ENCODE peak calls at places on chromosomes 16 and 17, in eight cellular contexts. V is fibroblast of pulmonary artery, Z is AG10803, I is fibroblast of lung, W is tibial artery, F is cardiac muscle cell, O is upper lobe of right lung, P is left ventricle myocardium inferior. Q is an unnamed sample.

GRCh38 chr16:21646721-21647561 is 5.5 kb downstream of the IGSF6 start:
- DNase-seq in F (no peak), V (no peak), P (no peak), I (no peak), Z (no peak), O (no peak), W (no peak), Q (no peak)

GRCh38 chr16:4053663-4054479 is 62.4 kb downstream of the ADCY9 start:
- DNase-seq in V (peak), Z (peak), W (peak), I (peak), O (peak), F (no peak), P (peak), Q (no peak)

GRCh38 chr17:73255671-73256181 is 6.0 kb downstream of the CPSF4L start:
- DNase-seq in F (peak), I (peak), W (no peak), O (no peak), V (peak), P (peak), Z (peak), Q (no peak)

GRCh38 chr17:43085489-43085888 is 39.7 kb downstream of the BRCA1 start:
- DNase-seq in I (peak), Z (no peak), O (no peak), P (no peak), W (no peak), V (peak), F (peak), Q (no peak)

GRCh38 chr16:21654881-21655280 is 2.5 kb upstream of the IGSF6 start:
- DNase-seq in Z (no peak), V (no peak), W (no peak), O (no peak), I (no peak), F (no peak), P (no peak), Q (no peak)

GRCh38 chr17:2724783-2725164 is 13.2 kb upstream of the CLUH start:
- DNase-seq in I (peak), V (peak), Z (peak), W (no peak), P (no peak), O (no peak), F (peak), Q (no peak)

GRCh38 chr17:19336938-19337711 is 25.4 kb downstream of the B9D1 start:
- DNase-seq in I (peak), O (peak), W (no peak), P (peak), F (peak), V (no peak), Z (no peak), Q (no peak)

GRCh38 chr17:37438141-37438540 is 31.5 kb downstream of the TADA2A start:
- DNase-seq in I (no peak), P (no peak), V (no peak), W (no peak), F (no peak), O (no peak), Z (no peak), Q (no peak)

GRCh38 chr17:6596076-6596475 is 39.7 kb upstream of the PITPNM3 start:
- DNase-seq in Z (no peak), F (no peak), O (no peak), W (no peak), V (no peak), I (no peak), P (no peak), Q (no peak)

GRCh38 chr17:41777157-41777578 is 9.3 kb downstream of the JUP start:
- DNase-seq in V (no peak), F (peak), Z (peak), W (no peak), O (no peak), I (peak), P (peak), Q (no peak)

GRCh38 chr17:4534515-4534914 is 20.7 kb downstream of the MYBBP1A start:
- DNase-seq in Z (no peak), O (no peak), W (no peak), I (no peak), P (no peak), V (no peak), F (no peak), Q (no peak)

GRCh38 chr16:51636913-51637743 is 486.1 kb upstream of the SALL1 start:
- DNase-seq in W (no peak), V (no peak), O (no peak), Z (peak), F (no peak), P (no peak), I (no peak), Q (no peak)

GRCh38 chr17:77882481-77883212 is 75.9 kb upstream of the TNRC6C start:
- DNase-seq in O (no peak), W (peak), V (peak), F (no peak), P (peak), Z (peak), I (peak), Q (no peak)

GRCh38 chr17:53032861-53033271 is 789.9 kb upstream of the KIF2B start:
- DNase-seq in V (peak), O (no peak), Z (no peak), W (no peak), I (peak), P (no peak), F (peak), Q (no peak)

GRCh38 chr16:71474864-71475263 is 12.8 kb upstream of the ZNF23 start:
- DNase-seq in F (no peak), P (no peak), I (peak), Z (peak), O (no peak), W (no peak), V (peak), Q (no peak)

DNA sequence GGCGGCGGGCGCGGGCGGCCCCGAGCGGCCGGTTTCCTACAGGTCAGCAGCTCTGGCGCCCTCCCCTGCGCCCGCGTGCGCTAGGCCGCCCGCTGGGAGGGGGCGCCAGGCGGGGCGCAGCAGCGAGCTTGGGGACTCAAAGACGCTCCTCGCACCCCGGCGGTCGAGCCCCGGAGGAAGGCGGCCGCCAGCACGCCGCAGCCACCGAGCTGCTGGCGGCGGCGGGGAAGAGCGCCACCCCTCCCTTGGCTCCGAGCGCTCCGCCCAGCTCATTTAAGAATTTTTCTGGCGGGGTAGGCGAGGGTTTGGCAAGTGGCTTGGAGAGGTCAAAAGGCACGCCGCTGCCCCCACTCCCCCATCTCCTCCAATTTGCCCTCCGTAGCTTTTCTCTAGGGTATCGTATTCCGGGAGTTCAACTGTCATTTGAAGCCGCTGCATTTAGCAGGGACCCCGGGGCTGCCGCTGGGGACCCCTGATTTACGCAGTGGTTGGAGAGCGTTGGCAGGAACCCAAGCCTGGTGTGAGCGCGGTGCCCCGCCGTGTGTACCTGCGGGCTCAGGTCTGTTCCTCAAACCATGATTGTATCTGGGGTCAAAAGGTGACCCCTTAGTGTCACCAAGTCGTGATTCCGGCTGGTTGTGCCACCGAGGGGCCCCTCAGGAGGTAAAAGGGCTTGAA is 59.5 kb upstream of the GSE1 start:
- DNase-seq in O (peak), P (peak), I (peak), V (peak), W (peak), F (peak), Z (peak), Q (peak)
- TF ChIP-seq CTCF in O (peak), P (peak), I (no peak), V (no peak), W (no peak), F (peak), Z (no peak), Q (no peak)

GRCh38 chr17:27293359-27293897 is 486 bp upstream of the WSB1 start:
- DNase-seq in P (no peak), I (no peak), W (no peak), F (no peak), Z (no peak), V (no peak), O (no peak), Q (no peak)

GRCh38 chr17:27296427-27296979 is 2.6 kb downstream of the WSB1 start:
- DNase-seq in P (no peak), Z (peak), O (no peak), I (peak), F (no peak), V (peak), W (no peak), Q (no peak)

GRCh38 chr17:27295945-27296344 is 2.0 kb downstream of the WSB1 start:
- DNase-seq in P (no peak), O (no peak), Z (no peak), I (no peak), F (no peak), V (no peak), W (no peak), Q (no peak)

GRCh38 chr17:27294689-27295630 is 1.0 kb downstream of the WSB1 start:
- DNase-seq in P (no peak), O (no peak), W (peak), V (peak), F (peak), Z (peak), I (peak), Q (no peak)

GRCh38 chr17:27293898-27294688 is at the start of gene WSB1:
- DNase-seq in Z (peak), I (peak), V (peak), O (peak), F (peak), P (peak), W (peak), Q (peak)
- TF ChIP-seq CTCF in Z (peak), I (no peak), V (no peak), O (no peak), F (no peak), P (no peak), W (no peak), Q (no peak)

DNA sequence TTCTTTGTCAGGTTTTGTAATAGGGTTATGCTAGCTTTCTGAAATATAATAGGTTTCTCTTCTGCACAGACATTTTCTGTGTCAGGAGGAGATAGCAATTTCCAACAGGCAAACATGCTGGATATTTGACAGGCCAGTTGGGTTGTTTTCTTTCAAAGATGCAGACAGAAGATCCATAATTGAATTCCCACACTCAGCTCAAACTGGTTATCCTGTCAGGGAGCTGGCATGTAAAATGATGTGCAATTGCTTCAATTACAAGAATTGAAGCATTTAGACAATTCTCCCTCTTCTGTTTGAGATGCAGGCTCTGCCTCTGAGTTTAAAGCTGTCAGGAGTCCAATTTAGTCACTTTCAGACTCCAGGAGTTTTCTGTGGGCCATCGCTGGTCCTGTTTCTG is 146.2 kb upstream of the ZKSCAN2 start:
- DNase-seq in V (no peak), F (no peak), W (no peak), P (no peak), Z (no peak), I (no peak), O (no peak), Q (no peak)
- TF ChIP-seq CTCF in V (no peak), F (no peak), W (no peak), P (no peak), Z (no peak), I (no peak), O (no peak), Q (no peak)

DNA sequence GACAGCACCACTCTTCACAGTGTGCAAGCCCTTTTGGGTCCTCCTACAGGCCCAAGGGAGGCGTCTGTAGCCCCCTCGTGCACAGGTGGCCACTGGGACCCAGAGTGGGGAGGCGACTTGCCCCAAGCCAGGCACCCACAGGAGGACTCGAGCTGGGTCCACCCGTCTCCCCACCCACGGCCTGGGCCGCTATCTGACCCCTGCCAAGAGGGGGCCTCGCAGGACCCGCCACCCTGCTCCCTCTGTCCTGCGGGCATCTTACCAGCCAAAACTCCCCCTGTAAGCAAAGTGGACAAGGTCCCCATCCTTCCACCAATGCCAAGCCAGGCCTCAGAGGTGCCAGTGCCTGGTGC is 31.1 kb downstream of the CNGB1 start:
- DNase-seq in Z (no peak), I (no peak), V (no peak), O (peak), F (no peak), P (no peak), W (no peak), Q (no peak)
- TF ChIP-seq CTCF in Z (no peak), I (no peak), V (no peak), O (peak), F (no peak), P (no peak), W (no peak), Q (no peak)